ENCODE peak calls at places on chromosomes 11 and 22, in eight cellular contexts. R is left ventricle myocardium inferior; A is left colon; B is NCI-H187 treated with DMSO at 0.1 percent for 48 hours; E is WTC11; U is activated T-cell treated with anti-CD3 and anti-CD28 coated beads, Interleukin-2, amount 50 U/mL, for 72 hours; T is hepatic stellate cell; V is mammary epithelial cell. S is an unnamed sample.

GRCh38 chr22:44550666-44551491 is 52.8 kb upstream of the RTL6 start:
- DNase-seq in R (peak; percentile 72), A (peak; percentile 73), B (no peak), E (no peak), U (peak; percentile 61), T (peak; percentile 92), V (peak; percentile 49), S (peak; percentile 37)

GRCh38 chr11:3849297-3849874 is 6.1 kb upstream of the STIM1 start:
- DNase-seq in R (no peak), A (no peak), B (no peak), E (no peak), U (peak; percentile 47), T (peak; percentile 46), V (peak; percentile 32), S (no peak)

GRCh38 chr11:9399466-9399865 is 15.0 kb downstream of the IPO7 start:
- DNase-seq in R (no peak), A (no peak), B (no peak), E (no peak), U (no peak), T (peak; percentile 22), V (no peak), S (no peak)

GRCh38 chr11:76251576-76251975 is 45.3 kb upstream of the WNT11 start:
- DNase-seq in R (no peak), A (no peak), B (no peak), E (no peak), U (no peak), T (no peak), V (no peak), S (no peak)

GRCh38 chr11:2139691-2140337 is 625 bp upstream of the IGF2 start:
- DNase-seq in R (no peak), A (no peak), B (no peak), E (no peak), U (no peak), T (no peak), V (peak; percentile 10), S (no peak)

GRCh38 chr11:25741886-25742285 is 590.0 kb upstream of the ANO3 start:
- DNase-seq in R (no peak), A (no peak), B (no peak), E (no peak), U (no peak), T (no peak), V (no peak), S (no peak)

GRCh38 chr11:30585067-30585891 is 874 bp downstream of the MPPED2 start:
- DNase-seq in R (peak; percentile 37), A (no peak), B (no peak), E (peak; percentile 64), U (peak; percentile 40), T (peak; percentile 1), V (no peak), S (no peak)

GRCh38 chr22:26711205-26711958 is 54.0 kb downstream of the MIAT start:
- DNase-seq in R (no peak), A (peak; percentile 24), B (no peak), E (no peak), U (no peak), T (no peak), V (no peak), S (no peak)

GRCh38 chr11:43282607-43283440 is 29.0 kb upstream of the API5 start:
- DNase-seq in R (peak; percentile 25), A (no peak), B (no peak), E (peak; percentile 60), U (peak; percentile 34), T (peak; percentile 42), V (peak; percentile 6), S (no peak)

GRCh38 chr11:10309163-10310093 is 4.6 kb downstream of the ADM start:
- DNase-seq in R (peak; percentile 59), A (peak; percentile 82), B (no peak), E (no peak), U (no peak), T (peak; percentile 32), V (peak; percentile 85), S (no peak)